ENCODE peak calls at places on chromosome 14, in four cellular contexts. One of them, this sample, is unnamed.
A peak's percentile ranks its signal among the peaks of the same experiment; 100 is the strongest.

GRCh38 chr14:23630687-23631086 is 5.5 kb upstream of the DHRS2 start:
- DNase-seq in H1: no peak
- DNase-seq in lower lobe of right lung: no peak
- DNase-seq in IMR-90: no peak
- DNase-seq in this sample: no peak

GRCh38 chr14:99330316-99331240 is 58.6 kb upstream of the BCL11B start:
- DNase-seq in IMR-90: no peak
- DNase-seq in lower lobe of right lung: no peak
- DNase-seq in H1: no peak
- DNase-seq in this sample: no peak

GRCh38 chr14:74425525-74426201 is 347 bp downstream of the SYNDIG1L start:
- DNase-seq in IMR-90: no peak
- DNase-seq in H1: peak; percentile 94
- DNase-seq in lower lobe of right lung: no peak
- DNase-seq in this sample: no peak

GRCh38 chr14:92122351-92122677 is 545 bp downstream of the CPSF2 start:
- DNase-seq in IMR-90: peak; percentile 20
- DNase-seq in H1: no peak
- DNase-seq in lower lobe of right lung: no peak
- DNase-seq in this sample: no peak

GRCh38 chr14:73058923-73059311 is 583 bp downstream of the RBM25 start:
- DNase-seq in IMR-90: peak; percentile 14
- DNase-seq in lower lobe of right lung: peak; percentile 50
- DNase-seq in H1: peak; percentile 57
- DNase-seq in this sample: peak; percentile 8

GRCh38 chr14:101199028-101199770 is 295.7 kb upstream of the RTL1 start:
- DNase-seq in lower lobe of right lung: peak; percentile 20
- DNase-seq in IMR-90: no peak
- DNase-seq in H1: peak; percentile 28
- DNase-seq in this sample: no peak

GRCh38 chr14:43687866-43688265 is 819.2 kb downstream of the FSCB start:
- DNase-seq in lower lobe of right lung: no peak
- DNase-seq in H1: no peak
- DNase-seq in IMR-90: peak; percentile 58
- DNase-seq in this sample: no peak

GRCh38 chr14:95163666-95164065 is 6.3 kb upstream of the DICER1 start:
- DNase-seq in H1: no peak
- DNase-seq in IMR-90: no peak
- DNase-seq in lower lobe of right lung: no peak
- DNase-seq in this sample: no peak

GRCh38 chr14:37709419-37710195 is 114.2 kb downstream of the TTC6 start:
- DNase-seq in IMR-90: peak; percentile 39
- DNase-seq in H1: no peak
- DNase-seq in lower lobe of right lung: no peak
- DNase-seq in this sample: no peak

GRCh38 chr14:91872011-91872476 is 4.7 kb upstream of the TC2N start:
- DNase-seq in IMR-90: no peak
- DNase-seq in lower lobe of right lung: peak; percentile 73
- DNase-seq in H1: no peak
- DNase-seq in this sample: no peak

DNA sequence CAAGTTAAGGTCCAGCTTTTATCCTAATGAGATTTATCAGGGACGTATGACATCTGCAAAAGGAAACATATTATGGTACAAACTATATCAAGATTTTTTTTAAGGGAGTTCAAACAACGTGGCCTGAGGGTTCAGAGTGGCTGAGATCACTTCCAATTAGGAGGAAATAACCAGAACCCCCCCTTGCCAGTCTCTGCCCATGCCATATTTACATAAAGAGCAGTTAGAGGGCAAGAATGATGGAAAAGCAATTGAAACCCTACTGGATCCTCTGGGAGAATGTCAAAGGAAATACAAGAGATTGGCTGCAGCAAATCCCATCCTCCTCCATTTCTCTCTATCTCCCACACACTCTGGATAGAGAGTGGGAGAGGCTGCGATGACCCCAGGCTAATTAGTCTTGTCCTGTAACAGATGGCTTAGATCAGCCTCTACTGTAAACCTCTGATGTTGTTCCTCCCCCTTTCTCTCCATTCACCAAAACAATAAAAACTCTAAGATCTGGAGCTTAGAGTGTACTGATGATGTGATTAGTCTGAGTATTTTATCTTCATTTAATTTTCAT is 54.3 kb upstream of the GNG2 start:
- DNase-seq in lower lobe of right lung: no peak
- DNase-seq in IMR-90: no peak
- DNase-seq in H1: no peak
- DNase-seq in this sample: no peak
- H3K27me3 ChIP-seq in lower lobe of right lung: no peaks in the 10 kb centered on the region
- H3K27me3 ChIP-seq in IMR-90: peaks cover 10% of the 10 kb centered on the region
- H3K27me3 ChIP-seq in H1: no peaks in the 10 kb centered on the region
- H3K27me3 ChIP-seq in this sample: no peaks in the 10 kb centered on the region

DNA sequence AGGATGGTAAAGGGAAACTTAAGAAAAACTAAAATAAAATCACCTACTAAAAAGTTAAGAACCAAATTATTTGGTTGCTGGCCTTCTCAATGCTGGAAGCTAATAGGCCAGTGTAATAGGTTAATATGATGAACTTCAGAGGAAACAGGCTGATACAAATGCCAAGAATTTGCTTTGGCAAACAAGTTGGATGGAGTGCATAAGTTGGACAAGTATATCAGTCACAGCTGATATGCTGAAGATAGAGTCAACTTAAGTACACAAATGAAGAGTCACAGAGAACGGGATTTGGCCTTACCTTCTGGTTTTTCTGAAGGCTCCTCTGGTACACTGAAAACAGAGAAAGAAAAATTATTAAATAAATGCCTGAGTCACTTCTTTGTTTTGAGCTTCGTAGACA is 48.2 kb downstream of the ZFYVE26 start:
- DNase-seq in lower lobe of right lung: no peak
- DNase-seq in H1: no peak
- DNase-seq in IMR-90: no peak
- DNase-seq in this sample: no peak
- H3K4me1 ChIP-seq in lower lobe of right lung: no peaks in the 10 kb centered on the region
- H3K4me1 ChIP-seq in H1: no peaks in the 10 kb centered on the region
- H3K4me1 ChIP-seq in IMR-90: no peaks in the 10 kb centered on the region
- H3K4me1 ChIP-seq in this sample: no peaks in the 10 kb centered on the region

GRCh38 chr14:52536269-52536668 is 16.0 kb downstream of the TXNDC16 start:
- DNase-seq in H1: no peak
- DNase-seq in lower lobe of right lung: no peak
- DNase-seq in IMR-90: no peak
- DNase-seq in this sample: no peak
- H3K27me3 ChIP-seq in H1: no peaks in the 10 kb centered on the region
- H3K27me3 ChIP-seq in lower lobe of right lung: no peaks in the 10 kb centered on the region
- H3K27me3 ChIP-seq in IMR-90: no peaks in the 10 kb centered on the region
- H3K27me3 ChIP-seq in this sample: no peaks in the 10 kb centered on the region

GRCh38 chr14:64708148-64709004 is 4.2 kb downstream of the PLEKHG3 start:
- DNase-seq in lower lobe of right lung: peak; percentile 75
- DNase-seq in IMR-90: peak; percentile 44
- DNase-seq in H1: peak; percentile 85
- DNase-seq in this sample: no peak
- H3K4me1 ChIP-seq in lower lobe of right lung: peaks cover 54% of the 10 kb centered on the region
- H3K4me1 ChIP-seq in IMR-90: peaks cover 13% of the 10 kb centered on the region
- H3K4me1 ChIP-seq in H1: peaks cover 37% of the 10 kb centered on the region
- H3K4me1 ChIP-seq in this sample: peaks cover 76% of the 10 kb centered on the region

GRCh38 chr14:20655851-20656250 is 14.4 kb upstream of the OR6S1 start:
- DNase-seq in H1: no peak
- DNase-seq in IMR-90: no peak
- DNase-seq in lower lobe of right lung: no peak
- DNase-seq in this sample: no peak
- H3K27me3 ChIP-seq in H1: peaks cover 18% of the 10 kb centered on the region
- H3K27me3 ChIP-seq in IMR-90: peaks cover 24% of the 10 kb centered on the region
- H3K27me3 ChIP-seq in lower lobe of right lung: peaks cover 83% of the 10 kb centered on the region
- H3K27me3 ChIP-seq in this sample: peaks cover 4% of the 10 kb centered on the region

GRCh38 chr14:104682107-104682593 is 7.3 kb upstream of the INF2 start:
- DNase-seq in H1: peak; percentile 81
- DNase-seq in IMR-90: no peak
- DNase-seq in lower lobe of right lung: peak; percentile 38
- DNase-seq in this sample: no peak

GRCh38 chr14:104680806-104681688 is 8.4 kb upstream of the INF2 start:
- DNase-seq in IMR-90: peak; percentile 85
- DNase-seq in H1: no peak
- DNase-seq in lower lobe of right lung: peak; percentile 64
- DNase-seq in this sample: peak; percentile 75

GRCh38 chr14:104680056-104680805 is 9.2 kb upstream of the INF2 start:
- DNase-seq in lower lobe of right lung: peak; percentile 48
- DNase-seq in H1: no peak
- DNase-seq in IMR-90: peak; percentile 85
- DNase-seq in this sample: no peak

GRCh38 chr14:104683653-104684448 is 5.6 kb upstream of the INF2 start:
- DNase-seq in lower lobe of right lung: peak; percentile 32
- DNase-seq in IMR-90: no peak
- DNase-seq in H1: no peak
- DNase-seq in this sample: no peak

GRCh38 chr14:104681689-104682074 is 7.7 kb upstream of the INF2 start:
- DNase-seq in lower lobe of right lung: peak; percentile 87
- DNase-seq in IMR-90: peak; percentile 81
- DNase-seq in H1: peak; percentile 91
- DNase-seq in this sample: peak; percentile 73
- H3K4me1 ChIP-seq in lower lobe of right lung: peaks cover 61% of the 10 kb centered on the region
- H3K4me1 ChIP-seq in IMR-90: peaks cover 43% of the 10 kb centered on the region
- H3K4me1 ChIP-seq in H1: peaks cover 63% of the 10 kb centered on the region
- H3K4me1 ChIP-seq in this sample: peaks cover 59% of the 10 kb centered on the region

GRCh38 chr14:77141592-77142288 is at the start of gene ZDHHC22:
- DNase-seq in H1: peak; percentile 81
- DNase-seq in IMR-90: no peak
- DNase-seq in lower lobe of right lung: no peak
- DNase-seq in this sample: no peak

GRCh38 chr14:77139540-77140342 is 1.9 kb downstream of the ZDHHC22 start:
- DNase-seq in H1: peak; percentile 93
- DNase-seq in lower lobe of right lung: no peak
- DNase-seq in IMR-90: no peak
- DNase-seq in this sample: no peak

GRCh38 chr14:77140343-77140936 is 1.2 kb downstream of the ZDHHC22 start:
- DNase-seq in H1: no peak
- DNase-seq in lower lobe of right lung: no peak
- DNase-seq in IMR-90: no peak
- DNase-seq in this sample: no peak

GRCh38 chr14:77142289-77142814 is 761 bp upstream of the ZDHHC22 start:
- DNase-seq in IMR-90: no peak
- DNase-seq in H1: peak; percentile 54
- DNase-seq in lower lobe of right lung: no peak
- DNase-seq in this sample: no peak

DNA sequence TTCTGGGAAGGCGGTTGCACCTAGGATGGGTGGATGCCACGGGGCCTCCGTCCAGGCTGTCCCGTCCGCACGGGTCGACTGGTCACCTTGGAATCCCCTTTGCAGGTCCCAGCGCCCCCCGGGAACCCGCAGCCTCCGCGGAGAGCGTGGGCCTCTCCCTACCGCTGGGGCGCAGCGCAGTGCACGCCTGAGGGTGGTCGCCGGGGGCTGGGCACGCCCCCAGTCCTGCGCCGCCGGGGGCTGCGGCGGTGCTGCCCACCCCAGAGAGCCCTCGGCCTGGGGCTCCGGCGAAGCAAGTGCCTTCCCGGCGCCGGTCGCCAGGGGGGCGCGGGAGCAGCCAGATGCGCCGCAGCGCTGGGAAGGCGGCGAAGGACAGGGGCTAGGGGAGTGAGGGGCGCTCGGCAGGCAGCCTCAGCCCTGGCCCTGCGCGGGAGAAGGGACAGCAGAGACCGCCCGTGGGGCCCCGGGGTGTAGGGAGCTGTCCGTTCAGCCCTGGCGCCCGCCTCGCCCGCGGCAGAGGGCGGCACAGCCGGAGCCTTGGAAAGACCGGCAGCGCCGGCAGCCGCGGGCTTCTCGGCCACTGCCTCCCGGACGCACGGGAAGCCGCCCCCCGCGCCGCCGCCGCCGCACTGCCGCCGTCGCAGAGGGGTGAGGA is 527 bp downstream of the ZDHHC22 start:
- DNase-seq in IMR-90: peak; percentile 18
- DNase-seq in lower lobe of right lung: no peak
- DNase-seq in H1: peak; percentile 91
- DNase-seq in this sample: no peak
- H3K27me3 ChIP-seq in IMR-90: peaks cover 75% of the 10 kb centered on the region
- H3K27me3 ChIP-seq in lower lobe of right lung: peaks cover 95% of the 10 kb centered on the region
- H3K27me3 ChIP-seq in H1: peaks cover 4% of the 10 kb centered on the region
- H3K27me3 ChIP-seq in this sample: peaks cover 16% of the 10 kb centered on the region

DNA sequence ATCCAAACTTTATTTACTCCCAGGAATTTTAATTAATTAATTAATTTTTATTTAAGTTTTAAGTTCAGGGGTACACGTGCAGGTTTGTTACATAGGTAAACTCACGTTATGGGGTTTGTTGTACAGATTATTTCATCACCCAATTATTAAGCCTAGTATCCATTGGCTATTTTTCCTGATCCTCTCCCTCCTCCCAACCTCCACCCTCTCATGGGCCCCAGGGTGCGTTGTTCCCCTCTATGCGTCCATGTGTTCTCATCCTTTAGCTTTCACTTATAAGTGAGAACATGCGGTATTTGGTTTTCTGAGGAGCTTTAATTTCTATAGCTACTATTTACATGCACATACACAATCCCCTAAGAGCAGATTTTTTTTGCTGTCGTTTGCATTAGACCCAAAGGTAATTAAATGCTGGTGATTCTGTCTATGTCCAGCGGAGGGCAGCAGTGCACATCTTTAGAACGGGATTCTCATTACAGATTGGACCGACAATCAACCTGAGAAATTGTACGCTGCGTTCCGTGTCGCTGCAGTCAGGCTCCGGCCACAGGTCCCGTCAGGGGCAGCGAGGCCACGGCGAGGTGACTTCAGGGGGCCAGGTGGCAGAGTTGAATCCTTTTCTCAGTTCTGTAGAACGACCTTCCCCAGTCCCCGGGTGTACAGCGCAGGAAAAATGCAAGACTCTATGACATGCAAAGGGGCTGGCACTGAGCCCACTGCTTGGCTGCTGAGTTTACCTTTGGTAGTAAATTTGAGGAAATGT is 11.6 kb downstream of the TMEM30B start:
- DNase-seq in lower lobe of right lung: peak; percentile 72
- DNase-seq in IMR-90: peak; percentile 72
- DNase-seq in H1: peak; percentile 80
- DNase-seq in this sample: peak; percentile 16
- H3K4me1 ChIP-seq in lower lobe of right lung: peaks cover 7% of the 10 kb centered on the region
- H3K4me1 ChIP-seq in IMR-90: peaks cover 8% of the 10 kb centered on the region
- H3K4me1 ChIP-seq in H1: no peaks in the 10 kb centered on the region
- H3K4me1 ChIP-seq in this sample: peaks cover 14% of the 10 kb centered on the region

This sample was measured in thoracic aorta.